ENCODE peak calls at places on chromosomes 12 and 14, in five cellular contexts. X is HCT116, W is nephron progenitor cell, T is upper lobe of left lung, S is A673. M is an unnamed sample.

GRCh38 chr12:102687523-102687922 is 207.2 kb upstream of the IGF1 start:
- DNase-seq in X (no peak), W (no peak), T (no peak), S (no peak), M (no peak)

GRCh38 chr14:39683711-39684110 is 251.5 kb upstream of the FBXO33 start:
- DNase-seq in X (no peak), W (no peak), T (no peak), S (no peak), M (no peak)

GRCh38 chr14:64856528-64857445 is 22.9 kb downstream of the SPTB start:
- DNase-seq in X (no peak), W (no peak), T (no peak), S (peak), M (no peak)

GRCh38 chr12:31324845-31325523 is 966 bp downstream of the SINHCAF start:
- DNase-seq in X (no peak), W (peak), T (peak), S (peak), M (peak)

GRCh38 chr12:93003540-93004239 is 74.6 kb upstream of the EEA1 start:
- DNase-seq in X (no peak), W (peak), T (no peak), S (no peak), M (no peak)

GRCh38 chr14:55582741-55583140 is 2.7 kb downstream of the KTN1 start:
- DNase-seq in X (no peak), W (no peak), T (no peak), S (no peak), M (no peak)

GRCh38 chr12:6450091-6450868 is 1.6 kb upstream of the TAPBPL start:
- DNase-seq in X (no peak), W (no peak), T (no peak), S (no peak), M (no peak)

GRCh38 chr14:81416981-81417380 is 16.9 kb upstream of the STON2 start:
- DNase-seq in X (no peak), W (no peak), T (no peak), S (no peak), M (no peak)

GRCh38 chr12:6428326-6428725 is 16.4 kb upstream of the CD27 start:
- DNase-seq in X (no peak), W (no peak), T (no peak), S (no peak), M (no peak)

GRCh38 chr12:62772556-62772955 is 162.4 kb downstream of the PPM1H start:
- DNase-seq in X (no peak), W (no peak), T (no peak), S (no peak), M (peak)

GRCh38 chr12:88036368-88036965 is 7.3 kb upstream of the C12orf50 start:
- DNase-seq in X (no peak), W (no peak), T (no peak), S (no peak), M (no peak)

GRCh38 chr14:70804556-70805162 is 4.7 kb downstream of the MAP3K9 start:
- DNase-seq in X (no peak), W (no peak), T (no peak), S (no peak), M (no peak)

GRCh38 chr12:66297923-66298322 is 4.4 kb upstream of the HELB start:
- DNase-seq in X (no peak), W (no peak), T (no peak), S (no peak), M (no peak)

GRCh38 chr14:61140872-61141271 is 140.3 kb downstream of the TMEM30B start:
- DNase-seq in X (peak), W (no peak), T (no peak), S (no peak), M (no peak)

GRCh38 chr12:92859650-92860386 is 69.3 kb downstream of the EEA1 start:
- DNase-seq in X (no peak), W (no peak), T (no peak), S (peak), M (no peak)

GRCh38 chr12:132621657-132622435 is 3.3 kb downstream of the P2RX2 start:
- DNase-seq in X (no peak), W (no peak), T (no peak), S (no peak), M (no peak)

GRCh38 chr14:97706814-97707213 is 909.6 kb downstream of the VRK1 start:
- DNase-seq in X (no peak), W (no peak), T (no peak), S (no peak), M (no peak)

GRCh38 chr12:27733052-27733656 is 22.5 kb downstream of the MRPS35 start:
- DNase-seq in X (no peak), W (peak), T (no peak), S (peak), M (no peak)

GRCh38 chr14:75232597-75232996 is 46.0 kb upstream of the FOS start:
- DNase-seq in X (no peak), W (no peak), T (peak), S (no peak), M (no peak)

GRCh38 chr14:20760950-20761349 is 7.3 kb upstream of the EDDM3B start:
- DNase-seq in X (no peak), W (no peak), T (no peak), S (no peak), M (no peak)

GRCh38 chr14:90968025-90968424 is 92.4 kb downstream of the RPS6KA5 start:
- DNase-seq in X (no peak), W (no peak), T (no peak), S (no peak), M (no peak)

GRCh38 chr14:77268989-77269595 is 1.9 kb downstream of the NGB start:
- DNase-seq in X (no peak), W (no peak), T (no peak), S (no peak), M (no peak)

GRCh38 chr12:66049538-66050282 is 80.8 kb downstream of the LLPH start:
- DNase-seq in X (no peak), W (no peak), T (no peak), S (no peak), M (no peak)

GRCh38 chr12:104721065-104721458 is 237.0 kb downstream of the SLC41A2 start:
- DNase-seq in X (no peak), W (no peak), T (no peak), S (no peak), M (no peak)

GRCh38 chr12:27335364-27336145 is 2.9 kb downstream of the BMAL2 start:
- DNase-seq in X (no peak), W (no peak), T (no peak), S (no peak), M (no peak)

GRCh38 chr12:74780458-74781241 is 243.0 kb downstream of the ATXN7L3B start:
- DNase-seq in X (no peak), W (no peak), T (no peak), S (peak), M (no peak)

GRCh38 chr14:72907886-72908285 is 14.0 kb upstream of the DPF3 start:
- DNase-seq in X (no peak), W (no peak), T (no peak), S (peak), M (no peak)

GRCh38 chr12:116426391-116427136 is 132.6 kb upstream of the MAP1LC3B2 start:
- DNase-seq in X (peak), W (peak), T (no peak), S (peak), M (peak)

GRCh38 chr12:125431516-125431915 is 366.3 kb downstream of the AACS start:
- DNase-seq in X (no peak), W (no peak), T (no peak), S (no peak), M (no peak)

GRCh38 chr12:68428211-68428610 is 96.0 kb upstream of the MDM1 start:
- DNase-seq in X (no peak), W (no peak), T (no peak), S (no peak), M (no peak)

GRCh38 chr14:94769413-94770250 is at the start of gene GSC:
- DNase-seq in X (no peak), W (peak), T (no peak), S (peak), M (peak)

GRCh38 chr12:91577586-91578539 is 395.2 kb upstream of the DCN start:
- DNase-seq in X (peak), W (no peak), T (no peak), S (peak), M (no peak)

GRCh38 chr14:75428230-75429104 is 645 bp downstream of the JDP2 start:
- DNase-seq in X (no peak), W (peak), T (peak), S (no peak), M (peak)

GRCh38 chr12:132804426-132804861 is 24.2 kb downstream of the GOLGA3 start:
- DNase-seq in X (no peak), W (no peak), T (no peak), S (no peak), M (no peak)

GRCh38 chr14:20631023-20631820 is 10.3 kb downstream of the OR6S1 start:
- DNase-seq in X (no peak), W (peak), T (no peak), S (peak), M (peak)

GRCh38 chr12:69239922-69240624 is 704 bp downstream of the CPSF6 start:
- DNase-seq in X (no peak), W (peak), T (peak), S (peak), M (peak)

GRCh38 chr12:2959508-2960431 is 573 bp downstream of the TEAD4 start:
- DNase-seq in X (no peak), W (peak), T (peak), S (peak), M (peak)

DNA sequence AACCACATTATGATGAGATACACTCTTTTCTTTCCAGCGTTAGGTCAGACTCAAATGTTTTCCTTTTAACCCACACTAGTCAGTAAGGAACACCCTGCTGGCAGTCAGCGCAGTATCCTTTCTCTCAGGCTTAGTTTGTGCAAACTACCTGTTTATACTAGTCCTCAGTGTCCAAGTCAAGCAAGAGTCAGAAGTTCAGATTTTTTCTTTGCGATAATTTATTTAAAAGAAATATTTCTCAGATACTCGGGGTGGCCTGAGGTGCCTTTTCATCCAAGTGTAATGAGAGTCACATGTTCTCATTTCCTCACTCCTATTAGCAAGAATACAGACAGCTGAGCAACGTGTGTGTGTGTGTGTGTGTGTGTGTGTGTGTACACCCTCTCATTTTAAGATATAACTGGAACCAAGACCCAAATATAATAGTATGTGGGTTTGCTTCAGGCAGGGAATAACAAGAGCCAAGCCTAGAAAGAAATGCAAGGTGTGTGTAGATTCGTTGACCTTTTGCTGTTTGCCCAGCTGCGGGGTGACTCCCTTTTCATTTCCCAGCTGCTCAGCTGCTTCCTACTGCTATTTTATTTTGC is 182.7 kb downstream of the KICS2 start:
- DNase-seq in X (no peak), W (no peak), T (no peak), S (peak), M (no peak)
- TF ChIP-seq CTCF in X (no peak), W (no peak), T (no peak), S (no peak), M (no peak)

GRCh38 chr14:85974602-85975001 is 444.7 kb downstream of the FLRT2 start:
- DNase-seq in X (no peak), W (no peak), T (no peak), S (no peak), M (no peak)

GRCh38 chr14:85978851-85979250 is 448.9 kb downstream of the FLRT2 start:
- DNase-seq in X (no peak), W (no peak), T (no peak), S (no peak), M (no peak)
- TF ChIP-seq CTCF in X (no peak), W (no peak), T (no peak), S (peak), M (no peak)

GRCh38 chr14:36524220-36524837 is 4.3 kb upstream of the NKX2-1 start:
- DNase-seq in X (no peak), W (peak), T (peak), S (no peak), M (no peak)
- TF ChIP-seq CTCF in X (no peak), W (peak), T (peak), S (peak), M (peak)

GRCh38 chr14:89406941-89407340 is 10.1 kb downstream of the FOXN3 start:
- DNase-seq in X (no peak), W (no peak), T (no peak), S (no peak), M (no peak)
- TF ChIP-seq CTCF in X (no peak), W (no peak), T (no peak), S (no peak), M (no peak)

DNA sequence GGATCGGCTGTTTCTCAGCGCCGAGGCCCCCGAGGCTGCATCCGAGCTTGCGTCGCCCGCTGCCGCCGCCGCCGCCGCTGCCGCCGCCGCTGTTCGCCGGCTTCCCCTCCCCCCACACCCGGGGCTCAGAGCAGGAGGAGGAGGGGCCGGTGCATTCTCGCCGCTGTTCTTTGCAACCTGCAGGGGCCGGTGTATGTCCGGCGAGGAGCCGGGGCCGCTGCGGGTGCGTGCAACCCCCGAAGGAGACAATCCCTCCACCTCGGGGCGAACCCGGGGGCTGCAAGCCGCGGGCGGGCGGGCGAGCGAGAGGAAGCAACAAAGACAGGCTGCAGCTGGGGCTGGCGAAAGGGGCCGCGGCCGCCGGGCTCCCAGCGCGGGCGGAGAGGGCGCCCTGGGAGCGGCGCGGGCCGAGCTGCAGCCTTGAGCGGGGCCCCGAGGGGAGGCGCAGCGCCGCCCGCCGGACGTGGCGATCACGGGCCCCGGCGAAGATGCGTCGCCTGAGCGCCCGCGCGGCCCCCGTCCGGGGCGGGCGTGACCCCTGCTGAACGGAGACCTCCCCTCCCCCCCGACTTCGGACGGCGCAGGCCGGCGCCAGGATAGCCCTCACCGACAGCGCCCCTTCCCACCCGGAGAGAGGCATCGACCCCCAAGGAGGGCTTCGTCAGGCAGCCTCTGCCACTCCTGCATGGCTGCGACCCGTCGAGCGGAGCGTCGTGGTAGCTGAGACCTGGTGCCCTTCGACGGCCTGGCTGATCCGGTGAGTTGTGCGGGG is 702 bp downstream of the FAM222A start:
- DNase-seq in X (no peak), W (peak), T (peak), S (peak), M (peak)
- TF ChIP-seq CTCF in X (no peak), W (no peak), T (peak), S (peak), M (no peak)

GRCh38 chr12:123771261-123771660 is 9.2 kb downstream of the DNAH10 start:
- DNase-seq in X (no peak), W (no peak), T (no peak), S (no peak), M (no peak)

GRCh38 chr12:123767613-123768012 is 5.5 kb downstream of the DNAH10 start:
- DNase-seq in X (no peak), W (no peak), T (no peak), S (no peak), M (no peak)

GRCh38 chr12:123772074-123772473 is 10.0 kb downstream of the DNAH10 start:
- DNase-seq in X (no peak), W (no peak), T (no peak), S (no peak), M (no peak)

DNA sequence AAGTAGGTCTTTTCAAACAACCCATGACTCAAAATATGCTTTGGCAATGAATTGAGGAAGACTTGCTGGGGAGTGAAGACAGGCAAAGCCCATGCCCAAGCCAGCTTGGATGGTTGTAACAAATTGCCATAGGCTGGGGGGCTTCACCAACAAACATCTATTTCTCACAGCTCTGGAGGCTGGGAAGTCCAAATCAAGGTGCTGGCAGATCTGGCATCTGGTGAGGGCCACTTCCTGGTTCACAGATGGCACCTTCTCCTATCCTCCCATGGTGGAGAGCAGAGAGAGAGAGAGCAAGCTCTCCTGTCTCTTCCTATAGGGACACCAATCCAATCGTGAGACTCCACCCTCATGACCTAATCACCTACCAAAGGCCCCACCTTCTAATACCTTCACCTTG is 11.3 kb downstream of the DNAH10 start:
- DNase-seq in X (no peak), W (no peak), T (no peak), S (no peak), M (no peak)
- TF ChIP-seq CTCF in X (no peak), W (no peak), T (no peak), S (no peak), M (no peak)

GRCh38 chr14:104334812-104335161 is 196.4 kb downstream of the KIF26A start:
- DNase-seq in X (no peak), W (no peak), T (no peak), S (no peak), M (no peak)

GRCh38 chr14:104332634-104333270 is 194.4 kb downstream of the KIF26A start:
- DNase-seq in X (no peak), W (no peak), T (peak), S (no peak), M (no peak)

GRCh38 chr14:104333903-104334811 is 195.8 kb downstream of the KIF26A start:
- DNase-seq in X (no peak), W (no peak), T (peak), S (no peak), M (no peak)

GRCh38 chr14:104329793-104330192 is 191.4 kb downstream of the KIF26A start:
- DNase-seq in X (no peak), W (no peak), T (no peak), S (no peak), M (no peak)

GRCh38 chr14:104331871-104332605 is 193.7 kb downstream of the KIF26A start:
- DNase-seq in X (no peak), W (no peak), T (no peak), S (no peak), M (no peak)
- TF ChIP-seq CTCF in X (peak), W (no peak), T (no peak), S (peak), M (no peak)